ENCODE peak calls at places on chromosomes 16 and 17, in seven cellular contexts. Z is cardiac fibroblast; T is stimulated activated CD8-positive, alpha-beta memory T cell treated with anti-CD3 and anti-CD28 coated beads, Interleukin-4, amount 100 ng/mL, for 1 hour; U is midbrain; G is adipocyte; N is HS-27A; S is AG09319. D is an unnamed sample.

GRCh38 chr16:26667271-26667703 is 399.4 kb upstream of the C16orf82 start:
- DNase-seq in T (no peak), Z (no peak), G (no peak), S (no peak), N (no peak), U (no peak), D (no peak)

GRCh38 chr17:57420674-57421392 is 164.5 kb downstream of the MSI2 start:
- DNase-seq in N (no peak), G (no peak), S (no peak), T (no peak), U (no peak), Z (no peak), D (no peak)

GRCh38 chr17:32504166-32504990 is 17.6 kb downstream of the CDK5R1 start:
- DNase-seq in S (no peak), U (no peak), T (no peak), Z (peak), N (no peak), G (no peak), D (no peak)

GRCh38 chr16:87823146-87823929 is 46.0 kb downstream of the SLC7A5 start:
- DNase-seq in G (no peak), Z (no peak), S (no peak), U (no peak), T (no peak), N (no peak), D (no peak)

GRCh38 chr17:7721612-7722011 is 4.1 kb downstream of the DNAH2 start:
- DNase-seq in G (no peak), S (no peak), Z (no peak), N (no peak), T (no peak), U (no peak), D (no peak)

GRCh38 chr16:383326-384020 is 1.7 kb upstream of the PGAP6 start:
- DNase-seq in U (no peak), G (no peak), S (no peak), T (no peak), N (no peak), Z (no peak), D (no peak)

GRCh38 chr16:30875881-30876791 is 17.7 kb downstream of the BCL7C start:
- DNase-seq in N (no peak), Z (no peak), G (peak), T (no peak), S (no peak), U (no peak), D (no peak)

GRCh38 chr16:15610369-15610871 is 32.5 kb downstream of the MARF1 start:
- DNase-seq in S (no peak), T (no peak), U (no peak), N (no peak), Z (peak), G (peak), D (no peak)

GRCh38 chr17:68794636-68795503 is 160.3 kb downstream of the ABCA8 start:
- DNase-seq in G (peak), N (no peak), Z (peak), S (peak), U (peak), T (no peak), D (peak)

GRCh38 chr17:39404542-39405378 is 3.3 kb upstream of the FBXL20 start:
- DNase-seq in G (peak), U (no peak), N (no peak), Z (peak), T (no peak), S (peak), D (no peak)

GRCh38 chr17:48998557-48999440 is 1.6 kb downstream of the IGF2BP1 start:
- DNase-seq in N (no peak), G (peak), S (no peak), T (no peak), U (no peak), Z (no peak), D (no peak)

GRCh38 chr16:75256871-75257343 is 5.5 kb upstream of the BCAR1 start:
- DNase-seq in N (no peak), G (peak), Z (peak), S (no peak), T (no peak), U (no peak), D (no peak)

GRCh38 chr17:64020068-64020766 is at the start of gene ICAM2:
- DNase-seq in G (no peak), Z (no peak), T (peak), U (no peak), N (no peak), S (no peak), D (no peak)

GRCh38 chr17:68200689-68201424 is 47.0 kb upstream of the AMZ2 start:
- DNase-seq in U (peak), T (peak), S (no peak), G (peak), N (peak), Z (peak), D (peak)

GRCh38 chr16:69037373-69038160 is 67.9 kb upstream of the HAS3 start:
- DNase-seq in S (no peak), T (no peak), Z (no peak), U (no peak), N (no peak), G (no peak), D (no peak)

GRCh38 chr16:12147681-12148479 is 171.3 kb downstream of the SNX29 start:
- DNase-seq in S (no peak), Z (no peak), G (no peak), U (no peak), N (no peak), T (no peak), D (no peak)

GRCh38 chr17:74374786-74375185 is 7.5 kb downstream of the GPR142 start:
- DNase-seq in N (no peak), U (no peak), Z (no peak), T (no peak), S (no peak), G (no peak), D (no peak)

GRCh38 chr17:41529491-41529915 is 1.4 kb upstream of the KRT19 start:
- DNase-seq in Z (no peak), U (no peak), N (no peak), G (no peak), S (no peak), T (no peak), D (no peak)

GRCh38 chr17:9468532-9468931 is 107.1 kb downstream of the STX8 start:
- DNase-seq in N (no peak), U (no peak), Z (no peak), T (no peak), G (no peak), S (no peak), D (no peak)

GRCh38 chr17:16322636-16323035 is 30.6 kb downstream of the CENPV start:
- DNase-seq in N (peak), T (no peak), S (peak), U (no peak), G (peak), Z (peak), D (no peak)

GRCh38 chr17:7576432-7576937 is 3.0 kb upstream of the CD68 start:
- DNase-seq in Z (no peak), G (no peak), S (no peak), N (no peak), U (no peak), T (no peak), D (no peak)

GRCh38 chr16:85389679-85390470 is 223.2 kb upstream of the GSE1 start:
- DNase-seq in T (no peak), Z (no peak), N (no peak), U (no peak), G (no peak), S (no peak), D (no peak)

GRCh38 chr16:67150058-67150832 is 553 bp downstream of the B3GNT9 start:
- DNase-seq in N (no peak), T (no peak), S (no peak), Z (peak), G (peak), U (no peak), D (no peak)

GRCh38 chr16:69451166-69451565 is 26.7 kb downstream of the CYB5B start:
- DNase-seq in Z (no peak), T (no peak), S (no peak), U (no peak), G (no peak), N (no peak), D (no peak)

GRCh38 chr17:57927048-57927723 is 28.0 kb downstream of the CUEDC1 start:
- DNase-seq in G (peak), N (no peak), S (peak), U (peak), Z (peak), T (no peak), D (no peak)

GRCh38 chr17:17559164-17559563 is 32.3 kb downstream of the PEMT start:
- DNase-seq in T (no peak), G (no peak), N (no peak), U (no peak), Z (no peak), S (no peak), D (no peak)

GRCh38 chr17:48690655-48691054 is 31.7 kb downstream of the PRAC1 start:
- DNase-seq in T (no peak), S (no peak), N (no peak), Z (no peak), G (no peak), U (no peak), D (no peak)

GRCh38 chr17:38735161-38735997 is 5.2 kb downstream of the CISD3 start:
- DNase-seq in Z (peak), T (peak), N (no peak), U (peak), S (no peak), G (peak), D (no peak)